ENCODE peak calls at places on chromosomes 11 and 22, in four cellular contexts. K, E, W and G are unnamed samples.

GRCh38 chr11:95570845-95571244 is 218.7 kb downstream of the FAM76B start:
- DNase-seq in W (no peak), E (no peak), K (no peak), G (no peak)

GRCh38 chr11:111707039-111707690 is 59.0 kb downstream of the PPP2R1B start:
- DNase-seq in E (no peak), K (peak), W (no peak), G (no peak)

GRCh38 chr22:39244496-39245129 is at the start of gene PDGFB:
- DNase-seq in W (peak), E (no peak), K (peak), G (no peak)

GRCh38 chr11:133787379-133788103 is 57.8 kb downstream of the SPATA19 start:
- DNase-seq in K (no peak), E (no peak), W (no peak), G (no peak)

GRCh38 chr11:22304337-22304961 is 33.7 kb upstream of the SLC17A6 start:
- DNase-seq in E (peak), K (no peak), W (peak), G (peak)

GRCh38 chr11:2988361-2988762 is 3.8 kb downstream of the NAP1L4 start:
- DNase-seq in K (no peak), E (no peak), W (no peak), G (no peak)

GRCh38 chr11:72738199-72739141 is 13.7 kb downstream of the ARAP1 start:
- DNase-seq in W (no peak), K (no peak), E (no peak), G (no peak)

GRCh38 chr11:69364901-69365300 is 70.9 kb downstream of the MYEOV start:
- DNase-seq in K (no peak), W (peak), E (no peak), G (no peak)

GRCh38 chr22:36715647-36716046 is 12.1 kb upstream of the CACNG2 start:
- DNase-seq in W (no peak), E (no peak), K (no peak), G (no peak)

GRCh38 chr11:9001736-9002135 is 2.1 kb downstream of the NRIP3 start:
- DNase-seq in W (no peak), K (no peak), E (no peak), G (no peak)

GRCh38 chr22:47575291-47575690 is 812.8 kb downstream of the TBC1D22A start:
- DNase-seq in W (no peak), E (no peak), K (peak), G (no peak)

GRCh38 chr11:120513436-120514315 is 2.1 kb downstream of the GRIK4 start:
- DNase-seq in E (peak), W (no peak), K (no peak), G (no peak)

GRCh38 chr11:86219291-86220193 is 25.0 kb upstream of the EED start:
- DNase-seq in K (no peak), W (no peak), E (no peak), G (no peak)

GRCh38 chr11:122727101-122727929 is 71.8 kb downstream of the UBASH3B start:
- DNase-seq in E (peak), W (no peak), K (no peak), G (no peak)

GRCh38 chr22:47172771-47173534 is 410.5 kb downstream of the TBC1D22A start:
- DNase-seq in W (no peak), K (no peak), E (no peak), G (no peak)

GRCh38 chr22:47192106-47192650 is 429.7 kb downstream of the TBC1D22A start:
- DNase-seq in E (no peak), K (peak), W (no peak), G (no peak)